ENCODE peak calls at places on chromosomes 1 and 21, in nine cellular contexts. P is fibroblast of lung; D is foreskin keratinocyte; J is CD8-positive, alpha-beta memory T cell; Y is breast epithelium; V is CD4-positive, alpha-beta T cell; U is activated CD4-positive, alpha-beta T cell treated with anti-CD3 and anti-CD28 coated beads for 36 hours; H is stimulated activated CD4-positive, alpha-beta T cell treated with anti-CD3 and anti-CD28 coated beads, TNF-alpha, amount 100 ng/mL, for 4 hours; Z is stimulated activated CD8-positive, alpha-beta memory T cell treated with anti-CD3 and anti-CD28 coated beads, Interleukin-4, amount 100 ng/mL, for 48 hours. Q is an unnamed sample.

GRCh38 chr1:39434797-39435395 is 56.5 kb upstream of the BMP8A start:
- DNase-seq in Y (no peak), Z (no peak), H (no peak), V (no peak), D (no peak), P (peak; percentile 62), J (no peak), U (no peak), Q (no peak)

GRCh38 chr1:53583903-53584210 is 124.7 kb downstream of the DMRTB1 start:
- DNase-seq in D (no peak), P (no peak), Z (no peak), J (no peak), H (no peak), Y (peak; percentile 46), U (no peak), V (no peak), Q (no peak)

GRCh38 chr1:87594736-87595383 is 266.2 kb downstream of the LMO4 start:
- DNase-seq in Z (no peak), J (no peak), Y (no peak), D (no peak), V (no peak), P (no peak), H (no peak), U (no peak), Q (no peak)

GRCh38 chr21:15804247-15804985 is 74.6 kb downstream of the USP25 start:
- DNase-seq in D (no peak), U (no peak), P (no peak), J (no peak), H (no peak), Y (no peak), V (no peak), Z (no peak), Q (no peak)

GRCh38 chr1:161158316-161159016 is 834 bp upstream of the USP21 start:
- DNase-seq in U (no peak), P (no peak), Y (no peak), J (no peak), D (peak; percentile 29), H (no peak), Z (no peak), V (no peak), Q (no peak)

GRCh38 chr21:26835714-26836265 is 9.4 kb downstream of the ADAMTS1 start:
- DNase-seq in P (no peak), H (no peak), D (no peak), J (no peak), V (no peak), U (no peak), Z (no peak), Y (no peak), Q (no peak)

GRCh38 chr1:240946926-240947325 is 335.0 kb upstream of the GREM2 start:
- DNase-seq in Z (no peak), J (no peak), H (no peak), U (peak; percentile 22), V (no peak), D (no peak), Y (no peak), P (peak; percentile 40), Q (no peak)

GRCh38 chr1:63189677-63190076 is 132.7 kb upstream of the FOXD3 start:
- DNase-seq in U (no peak), Y (no peak), P (no peak), V (no peak), H (no peak), Z (no peak), D (no peak), J (no peak), Q (no peak)

GRCh38 chr1:92424376-92424775 is 62.3 kb downstream of the GFI1 start:
- DNase-seq in H (no peak), V (no peak), Y (no peak), J (no peak), D (no peak), U (no peak), P (no peak), Z (no peak), Q (no peak)

GRCh38 chr1:225871374-225872074 is 10.7 kb downstream of the TMEM63A start:
- DNase-seq in J (no peak), Z (no peak), Y (no peak), D (no peak), V (no peak), H (no peak), P (peak; percentile 28), U (no peak), Q (no peak)

GRCh38 chr1:153426809-153427208 is 10.5 kb downstream of the S100A7A start:
- DNase-seq in J (no peak), Z (no peak), U (no peak), V (no peak), Y (no peak), D (no peak), H (no peak), P (no peak), Q (no peak)

GRCh38 chr1:96388421-96389310 is 332.9 kb upstream of the PTBP2 start:
- DNase-seq in Z (no peak), Y (no peak), U (no peak), V (no peak), H (no peak), D (peak; percentile 21), P (peak; percentile 82), J (no peak), Q (no peak)

GRCh38 chr1:101483982-101484381 is 247.2 kb downstream of the S1PR1 start:
- DNase-seq in U (no peak), H (no peak), J (no peak), D (no peak), Z (no peak), V (no peak), P (no peak), Y (no peak), Q (no peak)

GRCh38 chr1:109772658-109773202 is 9.0 kb upstream of the EPS8L3 start:
- DNase-seq in H (no peak), U (no peak), J (no peak), V (no peak), Y (no peak), D (no peak), P (no peak), Z (no peak), Q (no peak)

GRCh38 chr1:17933991-17934390 is 173.6 kb upstream of the IGSF21 start:
- DNase-seq in H (no peak), P (no peak), Z (no peak), V (no peak), Y (no peak), U (no peak), D (peak; percentile 11), J (no peak), Q (no peak)

GRCh38 chr1:112772781-112773180 is 57.6 kb upstream of the PPM1J start:
- DNase-seq in U (no peak), H (no peak), J (no peak), D (no peak), Z (no peak), Y (no peak), P (peak; percentile 84), V (no peak), Q (no peak)

GRCh38 chr1:227273557-227273956 is 44.7 kb downstream of the CDC42BPA start:
- DNase-seq in Z (no peak), Y (no peak), H (no peak), D (no peak), U (no peak), V (no peak), J (no peak), P (peak; percentile 13), Q (no peak)

GRCh38 chr1:93021539-93022134 is 57.4 kb upstream of the MTF2 start:
- DNase-seq in J (no peak), H (no peak), Y (no peak), U (no peak), Z (no peak), D (peak; percentile 22), V (no peak), P (peak; percentile 50), Q (no peak)

GRCh38 chr1:150516050-150516591 is 569 bp downstream of the FALEC start:
- DNase-seq in V (no peak), H (no peak), P (peak; percentile 29), Z (peak; percentile 46), D (no peak), U (peak; percentile 35), Y (no peak), J (no peak), Q (peak; percentile 9)

GRCh38 chr1:101112051-101112770 is 86.6 kb upstream of the DPH5 start:
- DNase-seq in J (peak; percentile 56), H (peak; percentile 53), U (peak; percentile 73), P (no peak), Z (peak; percentile 59), Y (no peak), D (no peak), V (peak; percentile 81), Q (peak; percentile 70)

GRCh38 chr1:36328713-36329112 is 5.3 kb upstream of the EVA1B start:
- DNase-seq in Y (no peak), V (no peak), Z (no peak), P (peak; percentile 13), D (no peak), H (no peak), J (no peak), U (no peak), Q (no peak)

GRCh38 chr1:67264152-67264551 is 43.5 kb upstream of the IL12RB2 start:
- DNase-seq in Z (no peak), V (no peak), J (no peak), U (no peak), Y (no peak), D (no peak), P (no peak), H (no peak), Q (no peak)

GRCh38 chr1:68301538-68301937 is 69.2 kb upstream of the WLS start:
- DNase-seq in H (no peak), J (no peak), P (peak; percentile 72), Y (no peak), U (no peak), Z (no peak), D (no peak), V (no peak), Q (no peak)

GRCh38 chr1:26597629-26598039 is 68.1 kb downstream of the RPS6KA1 start:
- DNase-seq in J (no peak), Y (no peak), Z (no peak), U (no peak), V (no peak), P (peak; percentile 48), D (peak; percentile 22), H (no peak), Q (peak; percentile 19)

GRCh38 chr1:14585771-14586170 is 12.7 kb upstream of the KAZN start:
- DNase-seq in U (no peak), Y (no peak), Z (no peak), V (no peak), P (no peak), J (no peak), H (no peak), D (no peak), Q (no peak)

GRCh38 chr1:15326691-15327530 is 79.9 kb downstream of the FHAD1 start:
- DNase-seq in U (no peak), H (no peak), V (no peak), J (no peak), Z (no peak), P (peak; percentile 86), D (no peak), Y (no peak), Q (no peak)

GRCh38 chr1:79497193-79497773 is 490.8 kb upstream of the ADGRL4 start:
- DNase-seq in V (no peak), U (peak; percentile 13), H (no peak), P (peak; percentile 29), J (no peak), D (peak; percentile 34), Z (no peak), Y (no peak), Q (no peak)

GRCh38 chr21:45032332-45032731 is 42.0 kb upstream of the ADARB1 start:
- DNase-seq in H (no peak), Z (no peak), U (no peak), V (no peak), D (no peak), J (no peak), P (no peak), Y (no peak), Q (no peak)

GRCh38 chr1:235075955-235076308 is 52.7 kb downstream of the TOMM20 start:
- DNase-seq in V (no peak), D (no peak), Y (no peak), P (no peak), J (no peak), H (no peak), Z (peak; percentile 67), U (peak; percentile 60), Q (no peak)